ENCODE peak calls at places on chromosomes 11 and 22, in seven cellular contexts. L, Y, R, J, M, Z and V are unnamed samples.

GRCh38 chr11:121933694-121934093 is 182.3 kb downstream of the BLID start:
- DNase-seq in L (no peak), Y (no peak), R (no peak), J (peak; percentile 84), M (no peak), Z (no peak), V (peak; percentile 3)

GRCh38 chr11:106101797-106102196 is 24.3 kb downstream of the AASDHPPT start:
- DNase-seq in L (no peak), Y (no peak), R (no peak), J (peak; percentile 43), M (no peak), Z (no peak), V (peak; percentile 15)

GRCh38 chr11:33454264-33454663 is 197.1 kb downstream of the HIPK3 start:
- DNase-seq in L (no peak), Y (no peak), R (no peak), J (no peak), M (no peak), Z (no peak), V (no peak)

GRCh38 chr22:30753701-30754100 is 59.0 kb downstream of the OSBP2 start:
- DNase-seq in L (no peak), Y (no peak), R (no peak), J (no peak), M (no peak), Z (no peak), V (no peak)

GRCh38 chr11:117220999-117221774 is 10.7 kb downstream of the PCSK7 start:
- DNase-seq in L (no peak), Y (no peak), R (peak; percentile 60), J (peak; percentile 60), M (no peak), Z (no peak), V (peak; percentile 51)

GRCh38 chr11:95339554-95339953 is 108.6 kb upstream of the SESN3 start:
- DNase-seq in L (no peak), Y (no peak), R (no peak), J (no peak), M (no peak), Z (no peak), V (peak; percentile 12)

GRCh38 chr11:84250834-84251613 is 964.9 kb upstream of the CCDC90B start:
- DNase-seq in L (no peak), Y (no peak), R (no peak), J (peak; percentile 12), M (no peak), Z (no peak), V (no peak)

GRCh38 chr22:21876486-21877176 is 9.2 kb upstream of the MAPK1 start:
- DNase-seq in L (no peak), Y (no peak), R (no peak), J (peak; percentile 89), M (no peak), Z (no peak), V (no peak)

GRCh38 chr22:49964136-49964492 is 3.5 kb downstream of the PIM3 start:
- DNase-seq in L (no peak), Y (peak; percentile 70), R (peak; percentile 25), J (no peak), M (peak; percentile 54), Z (no peak), V (no peak)

GRCh38 chr11:70471254-70471653 is 72.9 kb downstream of the CTTN start:
- DNase-seq in L (no peak), Y (peak; percentile 48), R (no peak), J (peak; percentile 12), M (no peak), Z (peak; percentile 48), V (peak; percentile 57)

GRCh38 chr22:31286360-31287255 is 5.7 kb downstream of the PIK3IP1 start:
- DNase-seq in L (no peak), Y (peak; percentile 72), R (no peak), J (no peak), M (no peak), Z (no peak), V (peak; percentile 20)

GRCh38 chr11:93986716-93987115 is 34.4 kb upstream of the HEPHL1 start:
- DNase-seq in L (no peak), Y (no peak), R (no peak), J (peak; percentile 18), M (no peak), Z (peak; percentile 25), V (no peak)

GRCh38 chr11:45092901-45093760 is 53.3 kb upstream of the PRDM11 start:
- DNase-seq in L (no peak), Y (peak; percentile 72), R (no peak), J (peak; percentile 80), M (no peak), Z (no peak), V (no peak)

GRCh38 chr11:44624761-44625221 is 59.3 kb downstream of the CD82 start:
- DNase-seq in L (no peak), Y (peak; percentile 9), R (no peak), J (no peak), M (no peak), Z (no peak), V (no peak)

GRCh38 chr11:58573451-58574104 is 2.1 kb downstream of the LPXN start:
- DNase-seq in L (peak; percentile 21), Y (peak; percentile 64), R (peak; percentile 50), J (peak; percentile 78), M (no peak), Z (peak; percentile 43), V (peak; percentile 73)

GRCh38 chr11:35750981-35751663 is 88.5 kb downstream of the TRIM44 start:
- DNase-seq in L (no peak), Y (no peak), R (no peak), J (no peak), M (no peak), Z (no peak), V (no peak)

GRCh38 chr22:45036154-45036553 is 26.3 kb upstream of the PHF21B start:
- DNase-seq in L (no peak), Y (no peak), R (no peak), J (peak; percentile 40), M (no peak), Z (peak; percentile 28), V (peak; percentile 42)

GRCh38 chr11:3357994-3358676 is 20.8 kb downstream of the ZNF195 start:
- DNase-seq in L (no peak), Y (no peak), R (no peak), J (no peak), M (no peak), Z (no peak), V (no peak)

GRCh38 chr11:3356858-3357257 is 22.1 kb downstream of the ZNF195 start:
- DNase-seq in L (no peak), Y (no peak), R (no peak), J (no peak), M (no peak), Z (no peak), V (no peak)

GRCh38 chr11:3357302-3357701 is 21.6 kb downstream of the ZNF195 start:
- DNase-seq in L (no peak), Y (no peak), R (no peak), J (no peak), M (no peak), Z (no peak), V (no peak)

GRCh38 chr11:3347127-3347526 is 31.8 kb downstream of the ZNF195 start:
- DNase-seq in L (no peak), Y (no peak), R (no peak), J (no peak), M (no peak), Z (no peak), V (no peak)

GRCh38 chr11:3353066-3353465 is 25.9 kb downstream of the ZNF195 start:
- DNase-seq in L (no peak), Y (no peak), R (no peak), J (no peak), M (no peak), Z (no peak), V (no peak)
- H3K9me3 ChIP-seq in L (peaks cover 56% of the 10 kb centered on the region), Y (peaks cover 30% of the 10 kb centered on the region), R (no peaks in the 10 kb centered on the region), J (no peaks in the 10 kb centered on the region), M (peaks cover 52% of the 10 kb centered on the region), Z (peaks cover under 1% of the 10 kb centered on the region), V (no peaks in the 10 kb centered on the region)

GRCh38 chr11:26834601-26835000 is 112.7 kb upstream of the SLC5A12 start:
- DNase-seq in L (no peak), Y (no peak), R (no peak), J (no peak), M (no peak), Z (no peak), V (no peak)

GRCh38 chr11:26828291-26828690 is 106.4 kb upstream of the SLC5A12 start:
- DNase-seq in L (no peak), Y (no peak), R (no peak), J (no peak), M (no peak), Z (no peak), V (no peak)

GRCh38 chr11:26827567-26828037 is 105.7 kb upstream of the SLC5A12 start:
- DNase-seq in L (no peak), Y (no peak), R (no peak), J (peak; percentile 82), M (no peak), Z (no peak), V (peak; percentile 2)

GRCh38 chr11:26830757-26831156 is 108.9 kb upstream of the SLC5A12 start:
- DNase-seq in L (no peak), Y (no peak), R (no peak), J (no peak), M (no peak), Z (no peak), V (no peak)

DNA sequence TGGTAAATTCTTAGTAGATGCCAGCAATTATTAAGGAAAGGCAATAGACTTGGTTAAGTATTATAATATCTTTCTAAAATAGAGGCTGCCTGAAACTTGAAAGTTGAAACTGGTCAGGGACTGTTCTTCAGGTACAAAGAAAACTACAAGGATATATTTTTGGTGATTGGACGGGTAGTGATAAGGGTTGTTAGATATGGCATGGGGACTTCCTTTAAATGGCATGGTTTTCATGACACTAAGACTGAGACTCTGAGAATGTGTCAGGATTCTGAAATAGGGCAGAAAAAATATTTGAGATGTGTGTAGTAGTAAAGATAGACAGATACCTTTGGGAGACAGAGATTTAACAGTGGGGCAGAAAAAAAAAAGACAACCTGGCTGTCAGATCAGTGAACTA is 108.4 kb upstream of the SLC5A12 start:
- DNase-seq in L (no peak), Y (no peak), R (no peak), J (no peak), M (no peak), Z (no peak), V (no peak)
- H3K27ac ChIP-seq in L (no peak overlapping the region), Y (no peak overlapping the region), R (no peak overlapping the region), J (no peak overlapping the region), M (no peak overlapping the region), Z (no peak overlapping the region), V (no peak overlapping the region)

GRCh38 chr22:48434156-48434867 is 1393.4 kb downstream of the BRD1 start:
- DNase-seq in L (no peak), Y (peak; percentile 2), R (no peak), J (no peak), M (no peak), Z (no peak), V (no peak)
- H3K9me3 ChIP-seq in L (peaks cover 88% of the 10 kb centered on the region), Y (no peaks in the 10 kb centered on the region), R (no peaks in the 10 kb centered on the region), J (no peaks in the 10 kb centered on the region), M (no peaks in the 10 kb centered on the region), Z (no peaks in the 10 kb centered on the region), V (no peaks in the 10 kb centered on the region)

DNA sequence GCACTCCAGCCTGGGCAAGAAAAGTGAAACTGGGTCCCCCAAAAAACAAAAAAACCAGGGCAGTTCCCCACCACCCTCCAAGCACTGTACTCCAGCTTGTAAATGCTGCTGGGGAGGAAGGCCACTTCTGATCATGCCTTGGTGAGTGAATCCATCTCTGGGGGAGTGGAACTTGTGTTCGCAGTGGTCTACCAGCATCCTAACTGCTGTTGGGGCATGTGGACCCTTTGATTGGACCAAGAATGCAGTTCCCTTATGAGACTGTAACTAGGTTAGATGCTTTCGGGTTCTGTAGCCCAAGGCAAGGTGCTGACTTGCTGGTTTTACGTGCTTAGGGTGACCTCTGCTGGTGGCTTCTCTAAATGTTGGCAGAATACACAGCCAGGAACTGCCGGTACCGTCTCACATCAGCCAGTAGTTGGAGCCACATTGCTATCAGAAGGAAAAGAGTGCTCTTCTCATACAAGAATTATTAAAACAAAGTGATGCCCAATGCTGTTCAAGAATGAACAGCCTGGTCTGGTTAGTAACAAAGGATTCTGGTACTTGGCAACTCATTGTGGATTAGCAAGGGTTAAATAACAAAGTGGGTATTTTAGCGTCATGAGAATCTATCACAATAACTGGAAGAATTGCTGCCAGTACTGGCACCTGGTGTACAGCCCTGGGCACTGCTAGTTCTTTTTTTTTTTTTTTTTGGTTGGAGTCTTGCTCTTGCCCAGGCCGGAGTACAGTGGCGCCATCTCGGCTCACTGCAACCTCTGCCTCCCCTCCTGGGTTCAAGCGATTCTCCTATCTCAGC is 13.0 kb downstream of the EIF1AD start:
- DNase-seq in L (peak; percentile 92), Y (peak; percentile 92), R (peak; percentile 88), J (peak; percentile 97), M (no peak), Z (peak; percentile 95), V (peak; percentile 94)
- H3K27ac ChIP-seq in L (no peak overlapping the region), Y (no peak overlapping the region), R (no peak overlapping the region), J (no peak overlapping the region), M (peak overlapping the region; percentile 53), Z (no peak overlapping the region), V (no peak overlapping the region)